ENCODE peak calls at places on chromosomes 6 and 20, in seven cellular contexts. One of them, this sample, is unnamed.

GRCh38 chr6:130933712-130934200 is 106.5 kb downstream of the SMLR1 start:
- DNase-seq in hepatocyte: peak; percentile 17
- DNase-seq in MM.1S: no peak
- DNase-seq in psoas muscle: no peak
- DNase-seq in ovary: no peak
- DNase-seq in spleen: no peak
- DNase-seq in pancreas: no peak
- DNase-seq in this sample: no peak

GRCh38 chr20:1267809-1268374 is 1.8 kb downstream of the SNPH start:
- DNase-seq in hepatocyte: no peak
- DNase-seq in MM.1S: no peak
- DNase-seq in psoas muscle: no peak
- DNase-seq in ovary: no peak
- DNase-seq in spleen: no peak
- DNase-seq in pancreas: no peak
- DNase-seq in this sample: no peak

GRCh38 chr20:1323830-1324597 is 4.9 kb downstream of the SDCBP2 start:
- DNase-seq in hepatocyte: no peak
- DNase-seq in MM.1S: no peak
- DNase-seq in psoas muscle: no peak
- DNase-seq in ovary: no peak
- DNase-seq in spleen: peak; percentile 64
- DNase-seq in pancreas: no peak
- DNase-seq in this sample: no peak

GRCh38 chr20:11755071-11755881 is 162.4 kb upstream of the BTBD3 start:
- DNase-seq in hepatocyte: no peak
- DNase-seq in MM.1S: no peak
- DNase-seq in psoas muscle: no peak
- DNase-seq in ovary: no peak
- DNase-seq in spleen: no peak
- DNase-seq in pancreas: no peak
- DNase-seq in this sample: no peak

GRCh38 chr6:107321793-107322192 is 137.6 kb downstream of the PDSS2 start:
- DNase-seq in hepatocyte: no peak
- DNase-seq in MM.1S: no peak
- DNase-seq in psoas muscle: no peak
- DNase-seq in ovary: no peak
- DNase-seq in spleen: no peak
- DNase-seq in pancreas: no peak
- DNase-seq in this sample: no peak

GRCh38 chr20:50378170-50379000 is 131.8 kb upstream of the PTPN1 start:
- DNase-seq in hepatocyte: no peak
- DNase-seq in MM.1S: no peak
- DNase-seq in psoas muscle: no peak
- DNase-seq in ovary: no peak
- DNase-seq in spleen: no peak
- DNase-seq in pancreas: no peak
- DNase-seq in this sample: no peak

GRCh38 chr6:35810831-35811698 is 5.9 kb downstream of the LHFPL5 start:
- DNase-seq in hepatocyte: peak; percentile 52
- DNase-seq in MM.1S: no peak
- DNase-seq in psoas muscle: no peak
- DNase-seq in ovary: no peak
- DNase-seq in spleen: no peak
- DNase-seq in pancreas: no peak
- DNase-seq in this sample: no peak

GRCh38 chr20:37931153-37931922 is 28.4 kb downstream of the VSTM2L start:
- DNase-seq in hepatocyte: no peak
- DNase-seq in MM.1S: no peak
- DNase-seq in psoas muscle: no peak
- DNase-seq in ovary: no peak
- DNase-seq in spleen: no peak
- DNase-seq in pancreas: peak; percentile 44
- DNase-seq in this sample: no peak

GRCh38 chr6:46370622-46371021 is 120.6 kb downstream of the RCAN2 start:
- DNase-seq in hepatocyte: no peak
- DNase-seq in MM.1S: no peak
- DNase-seq in psoas muscle: no peak
- DNase-seq in ovary: no peak
- DNase-seq in spleen: no peak
- DNase-seq in pancreas: no peak
- DNase-seq in this sample: no peak

GRCh38 chr20:24040896-24041459 is 52.4 kb upstream of the GGTLC1 start:
- DNase-seq in hepatocyte: no peak
- DNase-seq in MM.1S: no peak
- DNase-seq in psoas muscle: no peak
- DNase-seq in ovary: no peak
- DNase-seq in spleen: no peak
- DNase-seq in pancreas: no peak
- DNase-seq in this sample: no peak

GRCh38 chr20:2559641-2560040 is 23.3 kb downstream of the TMC2 start:
- DNase-seq in hepatocyte: no peak
- DNase-seq in MM.1S: no peak
- DNase-seq in psoas muscle: no peak
- DNase-seq in ovary: no peak
- DNase-seq in spleen: no peak
- DNase-seq in pancreas: no peak
- DNase-seq in this sample: no peak

GRCh38 chr6:2026133-2026532 is 219.3 kb downstream of the GMDS start:
- DNase-seq in hepatocyte: no peak
- DNase-seq in MM.1S: no peak
- DNase-seq in psoas muscle: no peak
- DNase-seq in ovary: no peak
- DNase-seq in spleen: no peak
- DNase-seq in pancreas: no peak
- DNase-seq in this sample: no peak

GRCh38 chr6:150813319-150813992 is 52.0 kb upstream of the MTHFD1L start:
- DNase-seq in hepatocyte: peak; percentile 16
- DNase-seq in MM.1S: no peak
- DNase-seq in psoas muscle: no peak
- DNase-seq in ovary: no peak
- DNase-seq in spleen: no peak
- DNase-seq in pancreas: no peak
- DNase-seq in this sample: no peak

GRCh38 chr20:16556299-16556698 is 16.9 kb downstream of the KIF16B start:
- DNase-seq in hepatocyte: no peak
- DNase-seq in MM.1S: no peak
- DNase-seq in psoas muscle: no peak
- DNase-seq in ovary: no peak
- DNase-seq in spleen: no peak
- DNase-seq in pancreas: no peak
- DNase-seq in this sample: no peak

GRCh38 chr20:18190466-18191233 is 53.0 kb downstream of the KAT14 start:
- DNase-seq in hepatocyte: no peak
- DNase-seq in MM.1S: no peak
- DNase-seq in psoas muscle: no peak
- DNase-seq in ovary: no peak
- DNase-seq in spleen: no peak
- DNase-seq in pancreas: no peak
- DNase-seq in this sample: no peak

GRCh38 chr6:1890071-1890470 is 280.4 kb downstream of the FOXC1 start:
- DNase-seq in hepatocyte: no peak
- DNase-seq in MM.1S: no peak
- DNase-seq in psoas muscle: no peak
- DNase-seq in ovary: no peak
- DNase-seq in spleen: no peak
- DNase-seq in pancreas: no peak
- DNase-seq in this sample: no peak

GRCh38 chr20:7856756-7857155 is 83.5 kb downstream of the HAO1 start:
- DNase-seq in hepatocyte: no peak
- DNase-seq in MM.1S: no peak
- DNase-seq in psoas muscle: no peak
- DNase-seq in ovary: no peak
- DNase-seq in spleen: no peak
- DNase-seq in pancreas: no peak
- DNase-seq in this sample: no peak

GRCh38 chr6:110357696-110358535 is at the start of gene METTL24:
- DNase-seq in hepatocyte: peak; percentile 77
- DNase-seq in MM.1S: no peak
- DNase-seq in psoas muscle: no peak
- DNase-seq in ovary: peak; percentile 72
- DNase-seq in spleen: no peak
- DNase-seq in pancreas: peak; percentile 75
- DNase-seq in this sample: peak; percentile 38

GRCh38 chr6:45483021-45483420 is 105.3 kb upstream of the SUPT3H start:
- DNase-seq in hepatocyte: peak; percentile 14
- DNase-seq in MM.1S: no peak
- DNase-seq in psoas muscle: no peak
- DNase-seq in ovary: no peak
- DNase-seq in spleen: no peak
- DNase-seq in pancreas: no peak
- DNase-seq in this sample: no peak

GRCh38 chr6:34597605-34598353 is 41.6 kb upstream of the SPDEF start:
- DNase-seq in hepatocyte: no peak
- DNase-seq in MM.1S: no peak
- DNase-seq in psoas muscle: no peak
- DNase-seq in ovary: no peak
- DNase-seq in spleen: no peak
- DNase-seq in pancreas: no peak
- DNase-seq in this sample: no peak

GRCh38 chr20:38200646-38201045 is 35.6 kb upstream of the TGM2 start:
- DNase-seq in hepatocyte: no peak
- DNase-seq in MM.1S: no peak
- DNase-seq in psoas muscle: no peak
- DNase-seq in ovary: no peak
- DNase-seq in spleen: no peak
- DNase-seq in pancreas: no peak
- DNase-seq in this sample: no peak

GRCh38 chr20:17938889-17939619 is 29.5 kb downstream of the SNX5 start:
- DNase-seq in hepatocyte: peak; percentile 86
- DNase-seq in MM.1S: peak; percentile 56
- DNase-seq in psoas muscle: peak; percentile 80
- DNase-seq in ovary: peak; percentile 79
- DNase-seq in spleen: peak; percentile 89
- DNase-seq in pancreas: peak; percentile 77
- DNase-seq in this sample: peak; percentile 51

GRCh38 chr20:33914871-33915270 is 78.8 kb upstream of the RALY start:
- DNase-seq in hepatocyte: no peak
- DNase-seq in MM.1S: peak; percentile 91
- DNase-seq in psoas muscle: no peak
- DNase-seq in ovary: no peak
- DNase-seq in spleen: no peak
- DNase-seq in pancreas: no peak
- DNase-seq in this sample: no peak

GRCh38 chr6:126439040-126439439 is 99.1 kb downstream of the CENPW start:
- DNase-seq in hepatocyte: no peak
- DNase-seq in MM.1S: no peak
- DNase-seq in psoas muscle: no peak
- DNase-seq in ovary: no peak
- DNase-seq in spleen: no peak
- DNase-seq in pancreas: no peak
- DNase-seq in this sample: no peak

GRCh38 chr6:122730775-122731386 is 48.6 kb upstream of the FABP7 start:
- DNase-seq in hepatocyte: peak; percentile 61
- DNase-seq in MM.1S: peak; percentile 48
- DNase-seq in psoas muscle: no peak
- DNase-seq in ovary: no peak
- DNase-seq in spleen: no peak
- DNase-seq in pancreas: no peak
- DNase-seq in this sample: no peak

GRCh38 chr6:148967546-148967945 is 220.7 kb downstream of the UST start:
- DNase-seq in hepatocyte: no peak
- DNase-seq in MM.1S: no peak
- DNase-seq in psoas muscle: no peak
- DNase-seq in ovary: no peak
- DNase-seq in spleen: no peak
- DNase-seq in pancreas: no peak
- DNase-seq in this sample: no peak

GRCh38 chr6:125503181-125503580 is 201.4 kb upstream of the HDDC2 start:
- DNase-seq in hepatocyte: no peak
- DNase-seq in MM.1S: no peak
- DNase-seq in psoas muscle: no peak
- DNase-seq in ovary: no peak
- DNase-seq in spleen: no peak
- DNase-seq in pancreas: no peak
- DNase-seq in this sample: no peak

GRCh38 chr20:49115565-49115964 is 69.5 kb downstream of the CSE1L start:
- DNase-seq in hepatocyte: no peak
- DNase-seq in MM.1S: no peak
- DNase-seq in psoas muscle: no peak
- DNase-seq in ovary: peak; percentile 52
- DNase-seq in spleen: no peak
- DNase-seq in pancreas: no peak
- DNase-seq in this sample: no peak

GRCh38 chr20:62069741-62070216 is 4.1 kb upstream of the TAF4 start:
- DNase-seq in hepatocyte: peak; percentile 41
- DNase-seq in MM.1S: no peak
- DNase-seq in psoas muscle: no peak
- DNase-seq in ovary: no peak
- DNase-seq in spleen: peak; percentile 34
- DNase-seq in pancreas: no peak
- DNase-seq in this sample: no peak

DNA sequence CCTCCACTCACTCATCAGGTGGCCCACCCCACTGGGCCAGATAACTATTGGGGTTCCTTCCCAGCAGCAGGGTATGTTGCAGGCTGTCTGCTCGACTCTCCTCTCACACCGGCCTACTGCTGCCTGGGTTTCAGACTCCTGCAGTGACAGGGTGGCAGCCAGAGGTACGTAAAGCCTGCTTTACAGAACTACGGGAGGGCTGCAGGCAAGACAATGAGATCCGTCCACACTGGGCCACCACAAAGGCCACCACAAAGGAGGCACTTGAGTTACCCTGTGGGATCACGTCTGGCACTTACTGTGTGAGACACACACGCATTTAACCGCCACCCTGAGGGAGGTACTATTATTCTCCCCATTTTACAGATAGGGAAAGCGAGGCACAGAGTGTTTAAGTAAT is 78.5 kb downstream of the NFATC2 start:
- DNase-seq in hepatocyte: no peak
- DNase-seq in MM.1S: no peak
- DNase-seq in psoas muscle: no peak
- DNase-seq in ovary: peak; percentile 28
- DNase-seq in spleen: peak; percentile 35
- DNase-seq in pancreas: no peak
- DNase-seq in this sample: peak; percentile 56
- H3K27ac ChIP-seq in hepatocyte: no peak overlapping the region
- H3K27ac ChIP-seq in MM.1S: no peak overlapping the region
- H3K27ac ChIP-seq in psoas muscle: no peak overlapping the region
- H3K27ac ChIP-seq in ovary: no peak overlapping the region
- H3K27ac ChIP-seq in spleen: no peak overlapping the region
- H3K27ac ChIP-seq in pancreas: no peak overlapping the region
- H3K27ac ChIP-seq in this sample: no peak overlapping the region

GRCh38 chr6:39403304-39403703 is 80.8 kb upstream of the KCNK16 start:
- DNase-seq in hepatocyte: no peak
- DNase-seq in MM.1S: no peak
- DNase-seq in psoas muscle: no peak
- DNase-seq in ovary: no peak
- DNase-seq in spleen: no peak
- DNase-seq in pancreas: no peak
- DNase-seq in this sample: no peak
- H3K4me3 ChIP-seq in hepatocyte: no peak overlapping the region
- H3K4me3 ChIP-seq in MM.1S: no peak overlapping the region
- H3K4me3 ChIP-seq in psoas muscle: no peak overlapping the region
- H3K4me3 ChIP-seq in ovary: no peak overlapping the region
- H3K4me3 ChIP-seq in spleen: no peak overlapping the region
- H3K4me3 ChIP-seq in pancreas: no peak overlapping the region
- H3K4me3 ChIP-seq in this sample: no peak overlapping the region

GRCh38 chr6:42692151-42692911 is 30.1 kb downstream of the PRPH2 start:
- DNase-seq in hepatocyte: no peak
- DNase-seq in MM.1S: no peak
- DNase-seq in psoas muscle: no peak
- DNase-seq in ovary: no peak
- DNase-seq in spleen: no peak
- DNase-seq in pancreas: no peak
- DNase-seq in this sample: no peak
- H3K4me1 ChIP-seq in hepatocyte: no peaks in the 10 kb centered on the region
- H3K4me1 ChIP-seq in MM.1S: no peaks in the 10 kb centered on the region
- H3K4me1 ChIP-seq in psoas muscle: peaks cover 65% of the 10 kb centered on the region
- H3K4me1 ChIP-seq in ovary: peaks cover 1% of the 10 kb centered on the region
- H3K4me1 ChIP-seq in spleen: peaks cover 11% of the 10 kb centered on the region
- H3K4me1 ChIP-seq in pancreas: no peaks in the 10 kb centered on the region
- H3K4me1 ChIP-seq in this sample: peaks cover 17% of the 10 kb centered on the region

GRCh38 chr20:13337090-13337784 is 116.2 kb downstream of the ISM1 start:
- DNase-seq in hepatocyte: no peak
- DNase-seq in MM.1S: no peak
- DNase-seq in psoas muscle: no peak
- DNase-seq in ovary: no peak
- DNase-seq in spleen: no peak
- DNase-seq in pancreas: no peak
- DNase-seq in this sample: no peak
- H3K27ac ChIP-seq in hepatocyte: peak overlapping the region; percentile 86
- H3K27ac ChIP-seq in MM.1S: no peak overlapping the region
- H3K27ac ChIP-seq in psoas muscle: no peak overlapping the region
- H3K27ac ChIP-seq in ovary: no peak overlapping the region
- H3K27ac ChIP-seq in spleen: no peak overlapping the region
- H3K27ac ChIP-seq in pancreas: no peak overlapping the region
- H3K27ac ChIP-seq in this sample: no peak overlapping the region